ENCODE peak calls at places on chromosomes 2 and 18, in nine cellular contexts. G is ascending aorta; V is right atrium auricular region; K is breast epithelium; P is left ventricle myocardium inferior; D is tibial nerve; O is CD4-positive, alpha-beta memory T cell; L is aorta; H is neural progenitor cell. T is an unnamed sample.
A peak's percentile ranks its signal among the peaks of the same experiment; 100 is the strongest.

GRCh38 chr18:48819781-48820482 is 130.8 kb downstream of the SMAD7 start:
- DNase-seq in G (no peak), V (peak; percentile 57), K (peak; percentile 44), P (peak; percentile 6), D (no peak), O (no peak), L (peak; percentile 64), H (no peak), T (peak; percentile 24)

GRCh38 chr2:70084973-70085710 is 2.1 kb upstream of the PCBP1 start:
- DNase-seq in G (no peak), V (no peak), K (no peak), P (no peak), D (peak; percentile 43), O (peak; percentile 55), L (no peak), H (no peak), T (peak; percentile 93)

GRCh38 chr2:64455031-64455332 is 1.0 kb downstream of the LGALSL start:
- DNase-seq in G (no peak), V (no peak), K (no peak), P (no peak), D (no peak), O (no peak), L (no peak), H (no peak), T (no peak)

GRCh38 chr18:1998121-1998520 is 573.2 kb downstream of the METTL4 start:
- DNase-seq in G (no peak), V (no peak), K (no peak), P (no peak), D (no peak), O (no peak), L (no peak), H (no peak), T (no peak)

GRCh38 chr2:199973703-199974102 is 18.3 kb downstream of the MAIP1 start:
- DNase-seq in G (no peak), V (no peak), K (no peak), P (no peak), D (no peak), O (no peak), L (no peak), H (peak; percentile 48), T (no peak)

GRCh38 chr2:216604458-216604857 is 28.8 kb upstream of the IGFBP2 start:
- DNase-seq in G (no peak), V (no peak), K (no peak), P (no peak), D (no peak), O (no peak), L (no peak), H (no peak), T (no peak)

GRCh38 chr2:196268538-196269338 is 97.4 kb upstream of the STK17B start:
- DNase-seq in G (no peak), V (no peak), K (no peak), P (no peak), D (peak; percentile 31), O (peak; percentile 31), L (no peak), H (no peak), T (no peak)

GRCh38 chr2:45154144-45154543 is 144.9 kb upstream of the SIX2 start:
- DNase-seq in G (no peak), V (no peak), K (no peak), P (no peak), D (no peak), O (no peak), L (no peak), H (no peak), T (no peak)

GRCh38 chr2:233079473-233079877 is 19.3 kb downstream of the INPP5D start:
- DNase-seq in G (no peak), V (no peak), K (peak; percentile 22), P (no peak), D (no peak), O (no peak), L (peak; percentile 62), H (no peak), T (no peak)

DNA sequence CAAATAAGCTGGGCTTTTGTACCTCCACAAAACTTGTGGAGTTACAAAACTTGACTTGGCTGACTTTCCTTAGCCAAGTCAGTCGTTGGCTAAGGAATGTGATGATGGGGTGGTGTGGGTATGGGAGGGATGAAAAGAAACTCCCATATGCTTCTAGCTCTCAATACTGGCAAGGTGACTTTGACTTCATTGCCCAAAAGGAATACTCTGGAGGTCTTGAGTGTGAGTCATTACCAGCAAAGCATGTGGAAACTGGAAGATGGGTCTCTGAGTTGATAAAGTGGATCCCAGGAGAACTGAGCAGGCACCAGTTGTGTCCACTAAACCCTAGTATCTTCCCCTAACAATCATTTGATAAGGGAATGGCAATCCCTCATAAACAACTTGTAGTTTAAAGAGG is 226.7 kb downstream of the GULP1 start:
- DNase-seq in G (no peak), V (no peak), K (no peak), P (no peak), D (no peak), O (no peak), L (no peak), H (no peak), T (no peak)
- H3K27ac ChIP-seq in G (peak overlapping the region; percentile 64), V (no peak overlapping the region), K (no peak overlapping the region), P (no peak overlapping the region), D (no peak overlapping the region), O (no peak overlapping the region), L (no peak overlapping the region), H (no peak overlapping the region), T (no peak overlapping the region)

DNA sequence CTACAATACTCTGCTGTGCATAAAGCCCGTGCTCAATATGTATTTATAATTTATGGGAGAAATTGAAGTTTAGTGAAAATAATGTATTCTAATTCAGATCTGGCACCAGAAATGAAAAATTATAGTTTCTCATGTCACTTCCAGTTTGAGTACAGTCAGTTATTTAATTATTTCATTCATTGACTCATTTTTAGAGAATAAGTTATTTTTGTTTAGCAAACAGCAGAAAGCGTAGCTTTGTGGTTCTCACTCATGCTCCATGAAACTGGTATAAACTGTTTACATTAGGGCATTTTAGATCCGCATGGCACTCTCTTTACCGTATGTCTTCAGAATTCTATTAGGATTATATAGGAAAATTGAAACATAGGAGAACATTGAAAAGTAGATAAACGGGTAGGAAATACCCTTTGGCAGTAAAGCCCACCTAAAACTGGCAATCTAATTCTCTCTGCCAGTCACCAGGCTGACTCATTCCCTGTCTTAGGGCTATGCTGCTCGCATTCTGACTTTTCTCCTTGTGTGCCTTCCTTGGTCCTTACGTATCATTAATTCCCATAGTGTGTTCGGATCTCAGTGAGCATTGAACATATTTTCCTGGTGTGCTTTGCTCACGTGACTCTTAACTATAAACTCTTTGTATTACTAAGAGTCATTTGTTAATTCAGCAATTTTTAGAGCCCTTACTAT is 106.0 kb downstream of the ZNF236 start:
- DNase-seq in G (no peak), V (no peak), K (no peak), P (no peak), D (no peak), O (no peak), L (no peak), H (no peak), T (no peak)
- H3K36me3 ChIP-seq in G (peaks cover 46% of the 10 kb centered on the region), V (peaks cover 49% of the 10 kb centered on the region), K (peaks cover 7% of the 10 kb centered on the region), P (peaks cover 85% of the 10 kb centered on the region), D (peaks cover 10% of the 10 kb centered on the region), O (peaks cover 34% of the 10 kb centered on the region), L (peaks cover 2% of the 10 kb centered on the region), H (peaks cover 6% of the 10 kb centered on the region), T (peaks cover 85% of the 10 kb centered on the region)

GRCh38 chr18:46333371-46334199 is 229.4 kb downstream of the HAUS1 start:
- DNase-seq in G (no peak), V (no peak), K (no peak), P (peak; percentile 45), D (no peak), O (no peak), L (peak; percentile 79), H (peak; percentile 86), T (peak; percentile 70)
- H3K27ac ChIP-seq in G (no peak overlapping the region), V (no peak overlapping the region), K (no peak overlapping the region), P (peak overlapping the region; percentile 75), D (no peak overlapping the region), O (no peak overlapping the region), L (no peak overlapping the region), H (no peak overlapping the region), T (peak overlapping the region; percentile 62)

DNA sequence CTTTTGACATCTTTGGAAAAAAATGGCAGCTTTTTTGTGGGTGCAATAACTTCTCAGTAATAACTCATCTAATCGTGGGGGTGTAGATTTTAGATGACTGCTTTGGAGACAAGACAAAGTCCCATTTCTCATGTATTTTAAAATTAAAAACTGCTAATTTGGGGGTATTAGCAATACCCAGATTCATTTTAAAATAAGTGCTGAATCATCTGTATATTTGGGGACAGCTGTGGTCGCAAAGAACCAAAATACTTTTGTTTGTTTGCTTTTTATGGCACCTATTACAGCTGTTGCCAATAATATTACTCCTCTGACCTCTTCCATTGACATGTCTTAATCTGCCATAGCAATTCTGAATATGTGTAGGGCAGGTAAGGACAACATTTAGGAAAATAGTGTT is 45.4 kb downstream of the STAT1 start:
- DNase-seq in G (no peak), V (no peak), K (no peak), P (no peak), D (no peak), O (no peak), L (no peak), H (no peak), T (no peak)
- H3K36me3 ChIP-seq in G (peaks cover 56% of the 10 kb centered on the region), V (peaks cover 64% of the 10 kb centered on the region), K (peaks cover 3% of the 10 kb centered on the region), P (peaks cover 93% of the 10 kb centered on the region), D (peaks cover 5% of the 10 kb centered on the region), O (peaks cover 77% of the 10 kb centered on the region), L (peaks cover 5% of the 10 kb centered on the region), H (no peaks in the 10 kb centered on the region), T (peaks cover 92% of the 10 kb centered on the region)

GRCh38 chr18:58402247-58402646 is 226.6 kb downstream of the ALPK2 start:
- DNase-seq in G (no peak), V (no peak), K (no peak), P (no peak), D (peak; percentile 13), O (no peak), L (no peak), H (no peak), T (peak; percentile 44)

GRCh38 chr18:58402951-58403702 is 225.8 kb downstream of the ALPK2 start:
- DNase-seq in G (no peak), V (no peak), K (no peak), P (peak; percentile 28), D (no peak), O (no peak), L (no peak), H (peak; percentile 19), T (peak; percentile 53)

GRCh38 chr18:58398648-58399398 is 230.1 kb downstream of the ALPK2 start:
- DNase-seq in G (no peak), V (no peak), K (no peak), P (no peak), D (no peak), O (no peak), L (no peak), H (no peak), T (peak; percentile 39)

GRCh38 chr18:58401191-58401590 is 227.7 kb downstream of the ALPK2 start:
- DNase-seq in G (no peak), V (no peak), K (no peak), P (no peak), D (no peak), O (no peak), L (no peak), H (no peak), T (no peak)

GRCh38 chr18:58400337-58400885 is 228.5 kb downstream of the ALPK2 start:
- DNase-seq in G (no peak), V (no peak), K (no peak), P (no peak), D (no peak), O (no peak), L (no peak), H (no peak), T (peak; percentile 18)
- H3K27ac ChIP-seq in G (no peak overlapping the region), V (no peak overlapping the region), K (no peak overlapping the region), P (no peak overlapping the region), D (no peak overlapping the region), O (no peak overlapping the region), L (no peak overlapping the region), H (no peak overlapping the region), T (no peak overlapping the region)